ENCODE peak calls at places on chromosomes 13 and 19, in four cellular contexts. A is H1, L is HepG2, H is K562. G is an unnamed sample.

GRCh38 chr13:38753878-38754277 is 67.0 kb downstream of the FREM2 start:
- DNase-seq in H (no peak), L (no peak), A (no peak), G (no peak)

GRCh38 chr19:8308891-8309291 is 733 bp upstream of the CD320 start:
- DNase-seq in A (no peak), L (no peak), H (no peak), G (no peak)

GRCh38 chr19:51777570-51778460 is 16.8 kb downstream of the FPR2 start:
- DNase-seq in L (peak), H (peak), A (peak), G (peak)

GRCh38 chr19:6947745-6948144 is 60.4 kb downstream of the ADGRE1 start:
- DNase-seq in A (no peak), H (no peak), L (peak), G (peak)

GRCh38 chr13:97295279-97296182 is 73.4 kb downstream of the MBNL2 start:
- DNase-seq in A (no peak), L (no peak), H (no peak), G (no peak)

GRCh38 chr13:35531551-35531950 is 55.1 kb upstream of the MAB21L1 start:
- DNase-seq in A (no peak), H (no peak), L (no peak), G (no peak)

GRCh38 chr13:82062772-82063171 is 1721.8 kb upstream of the SPRY2 start:
- DNase-seq in A (no peak), H (no peak), L (no peak), G (no peak)

GRCh38 chr13:32187651-32188050 is 127.5 kb downstream of the ZAR1L start:
- DNase-seq in L (no peak), H (no peak), A (no peak), G (no peak)

GRCh38 chr13:89923052-89923451 is 1424.4 kb upstream of the MIR17HG start:
- DNase-seq in A (no peak), H (no peak), L (no peak), G (no peak)

GRCh38 chr13:31965361-31966066 is 66.1 kb upstream of the FRY start:
- DNase-seq in A (no peak), L (no peak), H (no peak), G (no peak)

GRCh38 chr19:30593975-30594925 is 222.1 kb downstream of the ZNF536 start:
- DNase-seq in H (no peak), A (peak), L (no peak), G (no peak)

GRCh38 chr13:99390601-99391000 is 83.4 kb upstream of the GPR183 start:
- DNase-seq in A (no peak), L (no peak), H (no peak), G (no peak)

GRCh38 chr19:42374826-42375376 is 15.2 kb downstream of the CNFN start:
- DNase-seq in H (no peak), L (no peak), A (no peak), G (no peak)

GRCh38 chr19:42378225-42378929 is 11.7 kb downstream of the CNFN start:
- DNase-seq in A (no peak), H (no peak), L (no peak), G (no peak)

GRCh38 chr19:42375415-42376176 is 14.5 kb downstream of the CNFN start:
- DNase-seq in H (no peak), L (no peak), A (no peak), G (no peak)

GRCh38 chr19:42376177-42376555 is 13.9 kb downstream of the CNFN start:
- DNase-seq in L (no peak), A (no peak), H (no peak), G (no peak)

DNA sequence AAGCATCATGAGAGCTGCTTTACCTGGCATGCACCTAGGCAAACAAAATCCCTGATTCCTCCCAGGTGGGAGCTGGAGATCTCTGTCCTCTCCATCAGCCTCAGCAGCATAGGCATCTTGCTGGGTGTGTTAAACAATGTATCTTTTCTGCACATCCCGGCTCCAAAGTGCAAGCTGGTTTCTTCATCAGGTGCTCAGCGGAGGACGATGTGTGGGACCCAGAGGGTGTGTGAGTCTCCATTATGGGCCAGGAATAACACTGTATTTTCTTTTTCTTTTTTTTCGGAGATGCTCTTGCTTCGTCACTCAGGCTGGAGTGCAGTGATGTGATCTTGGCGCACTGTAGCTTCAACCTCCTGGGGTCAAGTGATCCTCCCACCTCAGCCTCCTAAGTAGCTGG is 9.9 kb downstream of the CNFN start:
- DNase-seq in H (no peak), A (no peak), L (no peak), G (no peak)
- TF ChIP-seq SP1 in H (no peak), A (no peak), L (no peak), G (no peak)

DNA sequence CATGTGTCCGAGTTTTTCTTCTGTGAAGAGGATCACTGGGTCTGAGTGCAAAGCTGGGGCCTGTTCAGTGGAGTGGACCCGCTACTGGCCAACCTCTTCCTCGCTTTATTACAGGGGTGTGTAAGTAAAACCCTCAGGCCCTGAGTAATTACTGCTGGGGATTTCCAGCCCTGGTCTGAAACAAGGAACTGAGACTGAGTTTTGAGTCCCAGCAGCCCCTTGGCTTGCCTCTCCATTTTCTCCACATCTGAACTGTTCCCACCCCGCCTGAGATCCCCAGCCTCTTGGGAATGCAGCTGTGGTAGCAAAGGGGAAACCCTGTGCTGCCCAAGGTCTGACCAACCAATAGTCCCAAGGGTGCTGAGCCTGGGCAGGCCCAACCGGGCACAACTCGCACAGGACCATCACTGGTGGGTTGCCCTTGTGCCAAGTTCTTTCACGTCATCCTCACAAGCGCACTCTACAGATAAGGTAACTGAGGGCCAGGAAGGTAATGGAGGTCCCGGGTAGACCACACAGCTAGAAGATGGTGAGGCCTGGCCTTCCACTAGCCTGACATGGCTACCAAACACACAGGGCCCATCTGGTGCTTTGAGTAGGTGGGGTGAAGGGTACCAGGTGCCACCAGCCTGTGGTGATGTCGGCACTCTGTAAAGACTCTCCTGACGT is 13.7 kb upstream of the SLC35E1 start:
- DNase-seq in H (no peak), A (no peak), L (no peak), G (no peak)
- H3K4me3 ChIP-seq in H (no peak), A (no peak), L (no peak), G (no peak)

GRCh38 chr19:39246951-39247669 is 1.5 kb downstream of the IFNL4 start:
- DNase-seq in A (peak), H (no peak), L (no peak), G (no peak)
- TF ChIP-seq SP1 in A (no peak), H (no peak), L (no peak), G (no peak)

GRCh38 chr19:44750713-44751112 is 2.2 kb downstream of the BCL3 start:
- DNase-seq in L (no peak), H (no peak), A (no peak), G (no peak)

GRCh38 chr19:44748426-44749254 is at the start of gene BCL3:
- DNase-seq in L (no peak), A (no peak), H (peak), G (no peak)

GRCh38 chr19:44749318-44749717 is 810 bp downstream of the BCL3 start:
- DNase-seq in A (no peak), L (no peak), H (no peak), G (no peak)

GRCh38 chr19:44747739-44748425 is 626 bp upstream of the BCL3 start:
- DNase-seq in A (peak), L (peak), H (no peak), G (no peak)

GRCh38 chr19:44749994-44750393 is 1.5 kb downstream of the BCL3 start:
- DNase-seq in L (no peak), A (no peak), H (no peak), G (no peak)
- H3K4me3 ChIP-seq in L (peak), A (no peak), H (no peak), G (peak)

GRCh38 chr19:13053238-13053637 is 49.4 kb downstream of the LYL1 start:
- DNase-seq in A (no peak), L (no peak), H (no peak), G (no peak)
- TF ChIP-seq SP1 in A (no peak), L (no peak), H (no peak), G (no peak)

GRCh38 chr13:44362394-44363040 is 11.1 kb upstream of the SERP2 start:
- DNase-seq in L (no peak), A (no peak), H (no peak), G (no peak)

GRCh38 chr13:44365899-44366298 is 7.7 kb upstream of the SERP2 start:
- DNase-seq in A (no peak), H (no peak), L (peak), G (no peak)

GRCh38 chr13:44365008-44365407 is 8.6 kb upstream of the SERP2 start:
- DNase-seq in H (no peak), A (no peak), L (no peak), G (peak)

GRCh38 chr13:44364601-44365000 is 9.0 kb upstream of the SERP2 start:
- DNase-seq in H (no peak), L (peak), A (no peak), G (peak)

DNA sequence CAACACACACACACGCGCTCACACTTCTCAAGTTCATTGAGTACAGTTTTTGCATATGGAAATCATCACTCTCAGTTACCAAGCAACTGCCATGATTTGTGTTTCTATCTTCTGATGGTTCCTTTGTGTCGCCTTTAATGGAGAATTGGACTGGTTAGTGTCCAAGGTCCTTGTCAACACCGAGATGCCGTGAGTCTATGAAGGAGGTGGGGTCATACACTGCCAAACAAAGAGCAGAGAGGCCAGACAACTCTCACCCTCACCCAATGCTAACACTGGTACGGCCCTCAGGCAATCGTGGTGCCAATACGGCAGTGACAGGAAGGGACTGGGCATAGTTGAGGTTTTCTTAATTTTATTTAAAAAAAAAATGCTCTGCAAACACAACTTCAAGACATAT is 9.6 kb upstream of the SERP2 start:
- DNase-seq in L (peak), H (no peak), A (no peak), G (no peak)
- H3K4me3 ChIP-seq in L (no peak), H (no peak), A (no peak), G (no peak)

DNA sequence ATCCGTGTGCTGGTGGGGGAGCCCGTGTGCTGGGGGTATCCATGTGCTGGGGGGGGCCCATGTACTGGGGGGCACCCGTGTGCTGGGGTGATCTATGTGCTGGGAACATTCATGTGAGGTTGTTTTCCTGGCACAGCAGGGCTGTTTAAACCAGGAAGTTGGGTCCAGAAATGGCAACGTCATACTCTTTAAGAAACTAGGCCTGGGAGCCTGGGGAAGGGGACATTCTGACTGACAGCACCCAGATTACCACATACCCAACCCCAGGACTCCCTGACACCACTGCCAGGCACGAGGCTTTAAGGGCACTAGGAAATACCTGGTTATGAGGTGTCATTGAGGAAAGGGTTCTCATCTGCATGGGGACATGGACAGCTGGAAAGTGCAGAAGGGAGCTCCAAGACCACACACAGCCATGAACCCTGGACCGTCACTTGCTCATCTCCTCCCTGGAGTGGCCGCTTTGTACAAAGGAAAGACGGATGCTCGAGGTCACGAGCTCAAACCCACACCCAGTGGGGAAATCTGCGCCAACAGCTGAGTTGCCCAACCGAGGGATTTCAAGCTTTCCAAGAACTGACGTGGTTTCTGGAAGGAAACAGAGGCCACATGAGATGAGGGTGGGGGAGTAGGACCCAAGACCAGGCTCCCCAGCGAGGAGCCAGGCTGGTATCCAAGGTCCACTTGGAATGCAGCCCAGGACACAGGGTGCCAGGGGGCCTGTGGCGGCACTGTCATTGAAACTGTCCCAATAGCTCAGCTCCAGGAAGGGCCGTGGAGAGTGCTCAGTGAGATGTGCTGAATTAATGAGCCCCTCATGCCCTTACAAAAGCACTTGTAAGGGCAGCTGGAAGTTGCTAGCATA is 40.9 kb downstream of the RAB20 start:
- DNase-seq in H (no peak), L (no peak), A (no peak), G (no peak)
- TF ChIP-seq SP1 in H (no peak), L (no peak), A (no peak), G (no peak)